ENCODE peak calls at places on chromosomes 7 and 10, in seven cellular contexts. O is body of pancreas, Z is esophagus squamous epithelium, V is small intestine, R is kidney, E is right cardiac atrium, U is neuronal stem cell. M is an unnamed sample.
A peak's percentile ranks its signal among the peaks of the same experiment; 100 is the strongest.

GRCh38 chr10:60611291-60611747 is 167.0 kb upstream of the CDK1 start:
- DNase-seq in R (no peak), U (no peak), Z (no peak), V (peak; percentile 87), O (no peak), E (no peak), M (no peak)

GRCh38 chr10:14074062-14074884 is 256.5 kb downstream of the FRMD4A start:
- DNase-seq in E (peak; percentile 94), Z (no peak), O (peak; percentile 84), U (no peak), V (peak; percentile 11), R (peak; percentile 97), M (no peak)

GRCh38 chr7:97269741-97270140 is 152.2 kb downstream of the SDHAF3 start:
- DNase-seq in V (no peak), R (no peak), Z (no peak), O (no peak), E (no peak), U (no peak), M (no peak)

GRCh38 chr10:32940321-32941264 is 17.4 kb downstream of the ITGB1 start:
- DNase-seq in O (no peak), Z (no peak), R (no peak), E (no peak), V (no peak), U (no peak), M (no peak)

GRCh38 chr10:120819366-120819765 is 31.8 kb upstream of the WDR11 start:
- DNase-seq in U (no peak), R (no peak), E (no peak), O (no peak), Z (no peak), V (no peak), M (no peak)

GRCh38 chr10:88880287-88881094 is 446 bp downstream of the STAMBPL1 start:
- DNase-seq in U (peak; percentile 62), R (peak; percentile 92), V (peak; percentile 82), O (peak; percentile 70), Z (peak; percentile 38), E (peak; percentile 96), M (peak; percentile 77)

GRCh38 chr7:151742713-151743480 is 134.0 kb downstream of the PRKAG2 start:
- DNase-seq in Z (no peak), U (peak; percentile 52), E (peak; percentile 79), V (no peak), R (peak; percentile 37), O (no peak), M (no peak)

GRCh38 chr7:155813125-155813524 is 862 bp upstream of the SHH start:
- DNase-seq in U (no peak), R (peak; percentile 51), O (no peak), V (no peak), Z (no peak), E (peak; percentile 33), M (no peak)

GRCh38 chr7:14806886-14807285 is 95.7 kb downstream of the DGKB start:
- DNase-seq in V (no peak), O (no peak), R (no peak), U (no peak), Z (no peak), E (no peak), M (no peak)

GRCh38 chr10:52215745-52216361 is 98.2 kb upstream of the DKK1 start:
- DNase-seq in E (no peak), V (peak; percentile 74), O (peak; percentile 59), U (peak; percentile 62), Z (no peak), R (no peak), M (peak; percentile 44)

GRCh38 chr10:97683556-97684357 is 3.3 kb downstream of the AVPI1 start:
- DNase-seq in Z (no peak), R (no peak), U (no peak), O (peak; percentile 36), E (peak; percentile 67), V (peak; percentile 66), M (no peak)

GRCh38 chr7:725223-726005 is 1.1 kb upstream of the DNAAF5 start:
- DNase-seq in V (peak; percentile 4), U (no peak), Z (no peak), R (no peak), E (no peak), O (no peak), M (no peak)

GRCh38 chr7:116510795-116511194 is 11.3 kb downstream of the CAV2 start:
- DNase-seq in Z (no peak), R (no peak), E (no peak), U (no peak), O (no peak), V (no peak), M (no peak)

GRCh38 chr10:62643612-62644587 is 160.6 kb upstream of the ADO start:
- DNase-seq in E (no peak), V (no peak), U (no peak), O (no peak), R (no peak), Z (no peak), M (no peak)

GRCh38 chr10:103881420-103882284 is 26.3 kb upstream of the SH3PXD2A start:
- DNase-seq in R (no peak), U (no peak), V (no peak), E (no peak), O (no peak), Z (no peak), M (no peak)

GRCh38 chr10:87095241-87095945 is 387 bp downstream of the SHLD2 start:
- DNase-seq in E (peak; percentile 95), V (peak; percentile 71), O (peak; percentile 78), R (peak; percentile 96), Z (peak; percentile 50), U (peak; percentile 70), M (peak; percentile 71)

GRCh38 chr10:87092356-87092860 is 2.2 kb downstream of the GLUD1 start:
- DNase-seq in O (no peak), V (no peak), U (no peak), R (no peak), E (no peak), Z (no peak), M (no peak)

GRCh38 chr10:87094373-87095240 is at the start of the genes GLUD1 and SHLD2:
- DNase-seq in U (peak; percentile 88), R (peak; percentile 98), E (peak; percentile 97), V (peak; percentile 93), Z (peak; percentile 67), O (peak; percentile 94), M (peak; percentile 82)

GRCh38 chr10:87092861-87093460 is 1.7 kb downstream of the GLUD1 start:
- DNase-seq in E (no peak), V (peak; percentile 70), Z (no peak), O (peak; percentile 28), U (no peak), R (no peak), M (no peak)

GRCh38 chr10:87093461-87094372 is 926 bp downstream of the GLUD1 start:
- DNase-seq in O (peak; percentile 77), Z (peak; percentile 7), U (no peak), E (peak; percentile 87), R (peak; percentile 89), V (peak; percentile 53), M (peak; percentile 53)
- H3K4me1 ChIP-seq in O (peaks cover 43% of the 10 kb centered on the region), Z (peaks cover 20% of the 10 kb centered on the region), U (peaks cover 20% of the 10 kb centered on the region), E (no peaks in the 10 kb centered on the region), R (peaks cover 23% of the 10 kb centered on the region), V (peaks cover 2% of the 10 kb centered on the region), M (peaks cover 12% of the 10 kb centered on the region)

GRCh38 chr10:101005869-101006567 is 6.4 kb downstream of the LZTS2 start:
- DNase-seq in Z (no peak), U (no peak), O (no peak), R (no peak), V (no peak), E (no peak), M (no peak)

GRCh38 chr10:101003639-101004206 is 4.1 kb downstream of the LZTS2 start:
- DNase-seq in R (no peak), U (no peak), V (no peak), O (no peak), Z (no peak), E (no peak), M (no peak)

GRCh38 chr10:101006593-101007098 is 7.0 kb downstream of the LZTS2 start:
- DNase-seq in U (no peak), E (no peak), V (no peak), R (no peak), O (no peak), Z (no peak), M (no peak)

GRCh38 chr10:101007099-101007711 is 7.6 kb downstream of the LZTS2 start:
- DNase-seq in O (no peak), U (no peak), Z (no peak), V (no peak), R (peak; percentile 81), E (no peak), M (no peak)

GRCh38 chr10:101005361-101005760 is 5.8 kb downstream of the LZTS2 start:
- DNase-seq in U (no peak), V (no peak), Z (no peak), E (no peak), R (no peak), O (no peak), M (no peak)
- H3K27ac ChIP-seq in U (no peak overlapping the region), V (no peak overlapping the region), Z (no peak overlapping the region), E (no peak overlapping the region), R (no peak overlapping the region), O (no peak overlapping the region), M (no peak overlapping the region)

GRCh38 chr7:74399006-74399405 is 54.7 kb upstream of the GTF2IRD1 start:
- DNase-seq in E (no peak), V (no peak), Z (no peak), R (peak; percentile 19), O (no peak), U (no peak), M (no peak)

GRCh38 chr7:74401137-74401859 is 52.4 kb upstream of the GTF2IRD1 start:
- DNase-seq in V (peak; percentile 64), U (peak; percentile 79), R (peak; percentile 77), Z (no peak), E (peak; percentile 87), O (peak; percentile 81), M (peak; percentile 53)

GRCh38 chr7:74398426-74398825 is 55.3 kb upstream of the GTF2IRD1 start:
- DNase-seq in V (no peak), O (no peak), R (peak; percentile 62), U (no peak), Z (no peak), E (no peak), M (no peak)

GRCh38 chr7:74403521-74404387 is 50.0 kb upstream of the GTF2IRD1 start:
- DNase-seq in V (no peak), E (no peak), O (no peak), Z (no peak), R (peak; percentile 65), U (no peak), M (no peak)

DNA sequence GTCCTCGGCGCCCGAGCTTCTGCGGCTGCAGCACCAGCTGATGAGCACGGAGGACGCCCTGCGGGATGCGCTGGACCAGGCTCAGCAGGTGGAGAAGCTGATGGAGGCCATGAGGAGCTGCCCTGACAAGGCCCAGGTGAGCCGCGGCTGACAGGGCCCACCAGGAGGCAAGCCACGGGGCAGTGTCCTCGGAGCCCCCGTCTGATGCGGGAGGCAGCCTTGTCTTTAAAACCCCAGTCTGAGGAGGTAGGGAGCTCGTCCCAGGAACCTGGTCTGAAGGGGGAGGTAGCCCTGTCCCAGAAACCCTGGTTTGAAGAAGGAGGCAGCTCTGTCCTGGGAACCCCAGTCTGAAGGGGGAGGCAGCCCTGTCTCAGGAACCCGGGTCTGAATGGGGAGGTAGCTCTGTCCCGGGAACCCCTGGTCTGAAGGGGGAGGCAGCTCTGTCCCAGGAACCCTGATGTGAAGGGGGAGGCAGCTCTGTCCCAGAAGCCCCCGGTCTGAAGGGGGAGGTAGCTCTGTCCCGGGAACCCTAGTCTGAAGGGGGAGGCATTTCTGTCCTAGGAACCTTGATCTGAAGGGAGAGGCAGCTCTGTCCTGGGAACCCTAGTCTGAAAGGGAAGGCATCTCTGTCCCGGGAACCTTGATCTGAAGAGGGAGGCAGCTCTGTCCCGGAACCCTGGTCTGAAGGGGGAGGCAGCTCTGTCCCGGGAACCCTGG is 53.1 kb upstream of the GTF2IRD1 start:
- DNase-seq in R (peak; percentile 63), Z (no peak), U (no peak), O (no peak), E (no peak), V (no peak), M (no peak)
- H3K4me3 ChIP-seq in R (no peak overlapping the region), Z (no peak overlapping the region), U (no peak overlapping the region), O (no peak overlapping the region), E (no peak overlapping the region), V (no peak overlapping the region), M (no peak overlapping the region)

GRCh38 chr10:71614946-71615345 is 104.6 kb downstream of the C10orf105 start:
- DNase-seq in Z (no peak), R (no peak), O (no peak), U (no peak), V (no peak), E (no peak), M (no peak)
- H3K4me1 ChIP-seq in Z (no peaks in the 10 kb centered on the region), R (peaks cover 13% of the 10 kb centered on the region), O (no peaks in the 10 kb centered on the region), U (no peaks in the 10 kb centered on the region), V (peaks cover 1% of the 10 kb centered on the region), E (peaks cover 10% of the 10 kb centered on the region), M (no peaks in the 10 kb centered on the region)